ENCODE peak calls at places on chromosomes 3 and 15, in ten cellular contexts. E, H, Q, K, O, P, G, L, X and N are unnamed samples.

GRCh38 chr3:85780806-85781205 is 822.0 kb downstream of the CADM2 start:
- DNase-seq in E (no peak), H (no peak), Q (no peak), K (no peak), O (no peak), P (no peak), G (no peak), L (no peak), X (no peak), N (no peak)

GRCh38 chr3:121690777-121691405 is 30.2 kb upstream of the HCLS1 start:
- DNase-seq in E (no peak), H (no peak), Q (no peak), K (no peak), O (no peak), P (no peak), G (no peak), L (no peak), X (no peak), N (no peak)

GRCh38 chr3:12569836-12570235 is 12.9 kb downstream of the MKRN2 start:
- DNase-seq in E (no peak), H (no peak), Q (no peak), K (no peak), O (no peak), P (no peak), G (no peak), L (no peak), X (no peak), N (no peak)

GRCh38 chr3:31661993-31662392 is 129.3 kb downstream of the STT3B start:
- DNase-seq in E (no peak), H (no peak), Q (no peak), K (no peak), O (no peak), P (no peak), G (no peak), L (no peak), X (no peak), N (no peak)

GRCh38 chr3:171420667-171421066 is 39.5 kb downstream of the TNIK start:
- DNase-seq in E (no peak), H (no peak), Q (no peak), K (no peak), O (no peak), P (no peak), G (peak), L (peak), X (no peak), N (peak)

GRCh38 chr3:78941587-78941986 is 826.2 kb downstream of the ROBO1 start:
- DNase-seq in E (no peak), H (peak), Q (no peak), K (no peak), O (no peak), P (no peak), G (no peak), L (peak), X (peak), N (peak)

GRCh38 chr3:165742351-165742750 is 94.9 kb downstream of the BCHE start:
- DNase-seq in E (no peak), H (no peak), Q (no peak), K (no peak), O (no peak), P (peak), G (no peak), L (no peak), X (no peak), N (no peak)

GRCh38 chr15:57387644-57388076 is 11.4 kb downstream of the CGNL1 start:
- DNase-seq in E (no peak), H (no peak), Q (no peak), K (no peak), O (no peak), P (peak), G (no peak), L (no peak), X (no peak), N (no peak)

GRCh38 chr15:74393423-74393822 is 26.0 kb upstream of the CYP11A1 start:
- DNase-seq in E (no peak), H (no peak), Q (no peak), K (no peak), O (no peak), P (no peak), G (no peak), L (no peak), X (no peak), N (no peak)

GRCh38 chr3:184058029-184058428 is 5.2 kb downstream of the HTR3C start:
- DNase-seq in E (no peak), H (no peak), Q (no peak), K (no peak), O (no peak), P (no peak), G (no peak), L (no peak), X (no peak), N (no peak)

GRCh38 chr3:195224156-195224979 is 46.6 kb downstream of the XXYLT1 start:
- DNase-seq in E (no peak), H (no peak), Q (no peak), K (no peak), O (no peak), P (no peak), G (no peak), L (no peak), X (no peak), N (peak)

GRCh38 chr3:52931328-52931727 is 34.0 kb upstream of the STIMATE start:
- DNase-seq in E (no peak), H (no peak), Q (no peak), K (no peak), O (no peak), P (no peak), G (no peak), L (no peak), X (no peak), N (no peak)

GRCh38 chr3:190911382-190911781 is 48.9 kb upstream of the GMNC start:
- DNase-seq in E (no peak), H (no peak), Q (no peak), K (no peak), O (no peak), P (peak), G (no peak), L (no peak), X (no peak), N (no peak)

GRCh38 chr3:127959873-127960272 is 44.8 kb downstream of the KBTBD12 start:
- DNase-seq in E (no peak), H (peak), Q (no peak), K (no peak), O (no peak), P (no peak), G (no peak), L (no peak), X (no peak), N (peak)

GRCh38 chr3:182180646-182181385 is 469.1 kb downstream of the SOX2 start:
- DNase-seq in E (no peak), H (no peak), Q (no peak), K (no peak), O (no peak), P (peak), G (no peak), L (no peak), X (no peak), N (no peak)

GRCh38 chr3:4350789-4351163 is 47.6 kb downstream of the SETMAR start:
- DNase-seq in E (peak), H (peak), Q (no peak), K (peak), O (peak), P (peak), G (peak), L (peak), X (peak), N (peak)

GRCh38 chr3:47416041-47416440 is 35.2 kb downstream of the PTPN23 start:
- DNase-seq in E (no peak), H (no peak), Q (no peak), K (no peak), O (no peak), P (no peak), G (no peak), L (no peak), X (no peak), N (no peak)

GRCh38 chr3:196275126-196275525 is 12.4 kb downstream of the PCYT1A start:
- DNase-seq in E (no peak), H (no peak), Q (no peak), K (no peak), O (no peak), P (no peak), G (no peak), L (peak), X (no peak), N (peak)

GRCh38 chr3:31817411-31817966 is 163.6 kb downstream of the OSBPL10 start:
- DNase-seq in E (no peak), H (no peak), Q (no peak), K (no peak), O (no peak), P (no peak), G (no peak), L (no peak), X (no peak), N (no peak)

GRCh38 chr15:52780172-52780980 is 9.8 kb downstream of the ONECUT1 start:
- DNase-seq in E (peak), H (peak), Q (peak), K (peak), O (peak), P (peak), G (peak), L (peak), X (no peak), N (peak)